ENCODE peak calls at places on chromosomes 5 and 9, in ten cellular contexts. V is adrenal gland, D is heart right ventricle, L is BJ, X is B cell, U is body of pancreas, G is A549, R is glutamatergic neuron, A is foreskin fibroblast, Z is nephron progenitor cell. E is an unnamed sample.
A peak's percentile ranks its signal among the peaks of the same experiment; 100 is the strongest.

GRCh38 chr9:120393386-120394057 is 186.4 kb downstream of the CDK5RAP2 start:
- DNase-seq in V (peak; percentile 45), D (no peak), L (no peak), X (peak; percentile 6), U (no peak), G (no peak), R (no peak), A (peak; percentile 64), Z (no peak), E (no peak)

GRCh38 chr9:72540348-72540873 is 19.0 kb downstream of the TMC1 start:
- DNase-seq in V (no peak), D (no peak), L (peak; percentile 66), X (no peak), U (no peak), G (peak; percentile 75), R (no peak), A (peak; percentile 75), Z (no peak), E (no peak)

GRCh38 chr5:10600629-10601245 is 36.9 kb downstream of the ANKRD33B start:
- DNase-seq in V (peak; percentile 29), D (no peak), L (no peak), X (peak; percentile 46), U (no peak), G (no peak), R (no peak), A (peak; percentile 9), Z (no peak), E (no peak)

GRCh38 chr5:100828756-100829342 is 74.2 kb downstream of the ST8SIA4 start:
- DNase-seq in V (no peak), D (no peak), L (no peak), X (no peak), U (no peak), G (no peak), R (no peak), A (no peak), Z (no peak), E (no peak)

GRCh38 chr9:3329361-3329760 is 196.4 kb downstream of the RFX3 start:
- DNase-seq in V (no peak), D (no peak), L (no peak), X (no peak), U (no peak), G (no peak), R (no peak), A (peak; percentile 55), Z (no peak), E (no peak)

GRCh38 chr5:157651011-157651611 is 1.1 kb downstream of the SOX30 start:
- DNase-seq in V (no peak), D (no peak), L (no peak), X (no peak), U (no peak), G (no peak), R (no peak), A (no peak), Z (no peak), E (no peak)

GRCh38 chr5:36696059-36696673 is 89.8 kb downstream of the SLC1A3 start:
- DNase-seq in V (peak; percentile 79), D (peak; percentile 29), L (no peak), X (peak; percentile 55), U (peak; percentile 76), G (peak; percentile 71), R (peak; percentile 57), A (peak; percentile 81), Z (peak; percentile 59), E (peak; percentile 52)

GRCh38 chr9:76713371-76713770 is 50.9 kb upstream of the PCA3 start:
- DNase-seq in V (no peak), D (no peak), L (no peak), X (no peak), U (no peak), G (no peak), R (no peak), A (no peak), Z (no peak), E (no peak)

GRCh38 chr5:12358371-12359090 is 454.3 kb upstream of the CTNND2 start:
- DNase-seq in V (no peak), D (no peak), L (no peak), X (no peak), U (no peak), G (no peak), R (no peak), A (no peak), Z (no peak), E (no peak)

GRCh38 chr5:65727491-65728156 is 5.6 kb downstream of the NLN start:
- DNase-seq in V (no peak), D (no peak), L (no peak), X (no peak), U (no peak), G (no peak), R (no peak), A (no peak), Z (no peak), E (no peak)

GRCh38 chr9:6641561-6641960 is 4.0 kb downstream of the GLDC start:
- DNase-seq in V (no peak), D (no peak), L (no peak), X (no peak), U (no peak), G (no peak), R (no peak), A (no peak), Z (no peak), E (no peak)

GRCh38 chr9:36396985-36397384 is 3.1 kb downstream of the RNF38 start:
- DNase-seq in V (no peak), D (no peak), L (no peak), X (no peak), U (no peak), G (peak; percentile 29), R (no peak), A (peak; percentile 66), Z (no peak), E (no peak)

GRCh38 chr5:110371011-110371724 is 355.3 kb downstream of the TMEM232 start:
- DNase-seq in V (no peak), D (no peak), L (no peak), X (no peak), U (no peak), G (no peak), R (no peak), A (no peak), Z (no peak), E (no peak)

GRCh38 chr5:149338364-149338763 is 6.9 kb upstream of the GRPEL2 start:
- DNase-seq in V (no peak), D (no peak), L (no peak), X (no peak), U (no peak), G (no peak), R (no peak), A (no peak), Z (no peak), E (no peak)

GRCh38 chr5:30100148-30100547 is 1093.3 kb upstream of the CDH6 start:
- DNase-seq in V (no peak), D (no peak), L (no peak), X (no peak), U (no peak), G (peak; percentile 11), R (no peak), A (no peak), Z (no peak), E (no peak)

GRCh38 chr5:914612-915011 is 21.9 kb downstream of the TRIP13 start:
- DNase-seq in V (peak; percentile 23), D (no peak), L (no peak), X (no peak), U (no peak), G (no peak), R (no peak), A (no peak), Z (no peak), E (no peak)

GRCh38 chr5:910769-911160 is 18.1 kb downstream of the TRIP13 start:
- DNase-seq in V (peak; percentile 29), D (no peak), L (no peak), X (no peak), U (no peak), G (no peak), R (no peak), A (no peak), Z (no peak), E (no peak)

GRCh38 chr5:911601-912000 is 18.9 kb downstream of the TRIP13 start:
- DNase-seq in V (peak; percentile 43), D (no peak), L (no peak), X (no peak), U (no peak), G (peak; percentile 51), R (no peak), A (no peak), Z (no peak), E (no peak)

GRCh38 chr5:914174-914573 is 21.5 kb downstream of the TRIP13 start:
- DNase-seq in V (peak; percentile 39), D (no peak), L (no peak), X (no peak), U (no peak), G (no peak), R (no peak), A (no peak), Z (no peak), E (no peak)

GRCh38 chr5:912356-913091 is 19.8 kb downstream of the TRIP13 start:
- DNase-seq in V (peak; percentile 81), D (no peak), L (peak; percentile 41), X (no peak), U (no peak), G (peak; percentile 98), R (no peak), A (peak; percentile 35), Z (no peak), E (no peak)
- TF ChIP-seq CTCF in V (no peak), D (no peak), L (no peak), X (no peak), U (no peak), G (peak; percentile 47), R (no peak), A (no peak), Z (no peak), E (no peak)

GRCh38 chr9:131349881-131350563 is 43.9 kb upstream of the PRRC2B start:
- DNase-seq in V (peak; percentile 94), D (peak; percentile 92), L (no peak), X (peak; percentile 84), U (peak; percentile 93), G (peak; percentile 86), R (peak; percentile 94), A (peak; percentile 89), Z (peak; percentile 86), E (peak; percentile 89)
- TF ChIP-seq CTCF in V (peak; percentile 79), D (peak; percentile 89), L (peak; percentile 93), X (peak; percentile 89), U (peak; percentile 70), G (peak; percentile 84), R (peak; percentile 57), A (peak; percentile 83), Z (peak; percentile 69), E (peak; percentile 88)

GRCh38 chr5:93789173-93790070 is 48.0 kb upstream of the POU5F2 start:
- DNase-seq in V (no peak), D (no peak), L (peak; percentile 68), X (no peak), U (no peak), G (peak; percentile 22), R (no peak), A (peak; percentile 73), Z (no peak), E (no peak)
- TF ChIP-seq CTCF in V (no peak), D (no peak), L (peak; percentile 20), X (no peak), U (no peak), G (no peak), R (no peak), A (peak; percentile 10), Z (no peak), E (no peak)

DNA sequence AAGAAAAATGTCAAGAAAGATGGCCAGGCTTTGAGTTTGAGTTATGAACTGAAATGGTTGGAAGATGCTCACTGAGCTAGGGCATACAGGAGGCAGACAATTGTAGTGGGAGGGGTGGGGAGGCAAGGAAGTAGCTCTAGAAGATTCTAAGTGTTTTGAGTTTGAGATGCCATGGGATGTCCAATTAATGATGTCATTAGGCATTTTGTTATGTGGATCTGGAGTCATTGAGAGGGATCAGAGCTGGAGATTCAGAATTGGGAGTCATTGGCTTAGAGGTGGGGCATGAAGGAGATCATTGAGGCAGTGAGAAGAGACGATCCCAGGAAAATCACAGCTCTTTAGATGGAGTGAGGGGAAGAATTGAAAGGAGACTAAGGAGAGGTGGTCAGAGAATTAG is 111.5 kb upstream of the ZNF618 start:
- DNase-seq in V (no peak), D (no peak), L (no peak), X (no peak), U (no peak), G (no peak), R (no peak), A (no peak), Z (no peak), E (no peak)
- TF ChIP-seq CTCF in V (no peak), D (no peak), L (no peak), X (no peak), U (no peak), G (no peak), R (no peak), A (no peak), Z (no peak), E (no peak)